ENCODE peak calls at places on chromosomes 2 and 18, in seven cellular contexts. P is NCI-H774, S is mesenteric fat pad, N is cardiac muscle cell, Z is AG08395, X is progenitor cell of endocrine pancreas, F is fibroblast of lung. L is an unnamed sample.

GRCh38 chr18:23835076-23835475 is 145.8 kb downstream of the LAMA3 start:
- DNase-seq in P (no peak), S (no peak), N (peak), Z (no peak), X (no peak), F (no peak), L (no peak)

GRCh38 chr2:48345176-48345575 is 184.8 kb upstream of the STON1 start:
- DNase-seq in P (no peak), S (no peak), N (peak), Z (no peak), X (no peak), F (no peak), L (no peak)

GRCh38 chr2:24237313-24237712 is 62.5 kb downstream of the FAM228A start:
- DNase-seq in P (no peak), S (no peak), N (no peak), Z (no peak), X (no peak), F (no peak), L (no peak)

GRCh38 chr2:14148186-14148585 is 484.3 kb upstream of the LRATD1 start:
- DNase-seq in P (no peak), S (no peak), N (no peak), Z (no peak), X (no peak), F (no peak), L (no peak)

GRCh38 chr2:119427756-119428155 is 3.9 kb upstream of the TMEM37 start:
- DNase-seq in P (no peak), S (peak), N (no peak), Z (no peak), X (no peak), F (no peak), L (no peak)

GRCh38 chr2:222927600-222927999 is 66.8 kb downstream of the ACSL3 start:
- DNase-seq in P (no peak), S (no peak), N (no peak), Z (no peak), X (no peak), F (no peak), L (no peak)

GRCh38 chr2:68385232-68385906 is 20.3 kb downstream of the PLEK start:
- DNase-seq in P (no peak), S (no peak), N (no peak), Z (no peak), X (no peak), F (no peak), L (no peak)

GRCh38 chr2:74387346-74387745 is 7.2 kb upstream of the DCTN1 start:
- DNase-seq in P (no peak), S (no peak), N (no peak), Z (peak), X (no peak), F (peak), L (no peak)

GRCh38 chr2:149686677-149687427 is 99.3 kb upstream of the MMADHC start:
- DNase-seq in P (no peak), S (no peak), N (no peak), Z (no peak), X (no peak), F (no peak), L (no peak)

GRCh38 chr2:109238580-109238979 is 109.6 kb downstream of the SH3RF3 start:
- DNase-seq in P (no peak), S (no peak), N (peak), Z (peak), X (no peak), F (peak), L (no peak)

GRCh38 chr2:66929632-66930385 is 467.3 kb upstream of the ETAA1 start:
- DNase-seq in P (no peak), S (no peak), N (peak), Z (peak), X (no peak), F (peak), L (no peak)

GRCh38 chr2:164479460-164479859 is 141.8 kb downstream of the GRB14 start:
- DNase-seq in P (peak), S (no peak), N (peak), Z (peak), X (peak), F (peak), L (no peak)

GRCh38 chr18:41150316-41150715 is 804.7 kb upstream of the PIK3C3 start:
- DNase-seq in P (no peak), S (no peak), N (no peak), Z (no peak), X (no peak), F (no peak), L (no peak)

GRCh38 chr2:238162516-238163441 is 4.0 kb downstream of the ERFE start:
- DNase-seq in P (no peak), S (no peak), N (peak), Z (no peak), X (no peak), F (peak), L (no peak)

GRCh38 chr2:40363631-40364030 is 88.3 kb downstream of the SLC8A1 start:
- DNase-seq in P (peak), S (no peak), N (peak), Z (no peak), X (no peak), F (peak), L (no peak)

GRCh38 chr18:57569133-57569532 is 17.4 kb downstream of the FECH start:
- DNase-seq in P (no peak), S (no peak), N (no peak), Z (no peak), X (no peak), F (no peak), L (no peak)

GRCh38 chr18:12597775-12598174 is 60.1 kb downstream of the SPIRE1 start:
- DNase-seq in P (no peak), S (no peak), N (peak), Z (peak), X (no peak), F (peak), L (no peak)

GRCh38 chr18:5518899-5519371 is 24.9 kb downstream of the EPB41L3 start:
- DNase-seq in P (no peak), S (no peak), N (peak), Z (no peak), X (no peak), F (peak), L (no peak)

GRCh38 chr2:189613650-189614420 is 33.2 kb upstream of the SLC40A1 start:
- DNase-seq in P (no peak), S (no peak), N (peak), Z (peak), X (no peak), F (peak), L (no peak)

GRCh38 chr2:196954001-196954400 is 27.5 kb upstream of the PGAP1 start:
- DNase-seq in P (peak), S (no peak), N (no peak), Z (no peak), X (no peak), F (no peak), L (no peak)

GRCh38 chr2:112646791-112647720 is 1.3 kb downstream of the SLC20A1 start:
- DNase-seq in P (no peak), S (no peak), N (no peak), Z (no peak), X (no peak), F (no peak), L (no peak)

L was measured in vagina.